ENCODE peak calls at places on chromosome 18, in seven cellular contexts. U, Z, Q, K, R, C and V are unnamed samples.

GRCh38 chr18:39053569-39053968 is 1488.0 kb upstream of the CELF4 start:
- DNase-seq in U (no peak), Z (no peak), Q (no peak), R (no peak), K (no peak), C (no peak), V (no peak)

GRCh38 chr18:48565105-48565504 is 26.3 kb downstream of the CTIF start:
- DNase-seq in Z (no peak), K (no peak), Q (no peak), C (no peak), U (no peak), R (no peak), V (no peak)

GRCh38 chr18:72675394-72675793 is 131.3 kb upstream of the CBLN2 start:
- DNase-seq in U (no peak), K (no peak), Z (no peak), R (no peak), C (peak; percentile 19), Q (no peak), V (no peak)

GRCh38 chr18:68623342-68623741 is 91.6 kb downstream of the TMX3 start:
- DNase-seq in U (no peak), Z (peak; percentile 54), K (peak; percentile 13), Q (peak; percentile 60), R (no peak), C (peak; percentile 74), V (peak; percentile 49)

GRCh38 chr18:39494211-39494896 is 1928.8 kb upstream of the CELF4 start:
- DNase-seq in U (no peak), R (no peak), K (no peak), Z (no peak), Q (no peak), C (no peak), V (no peak)

GRCh38 chr18:34033968-34034367 is 190.7 kb downstream of the NOL4 start:
- DNase-seq in K (no peak), Z (no peak), Q (no peak), C (no peak), U (no peak), R (no peak), V (no peak)

GRCh38 chr18:6741290-6741689 is 11.8 kb downstream of the ARHGAP28 start:
- DNase-seq in C (peak; percentile 98), R (no peak), Z (no peak), U (no peak), Q (no peak), K (peak; percentile 20), V (no peak)

GRCh38 chr18:63157293-63158011 is 162.1 kb downstream of the BCL2 start:
- DNase-seq in Q (no peak), K (no peak), U (no peak), C (no peak), Z (no peak), R (no peak), V (no peak)

GRCh38 chr18:30522288-30522929 is 520.1 kb downstream of the DSC3 start:
- DNase-seq in Z (no peak), C (no peak), K (no peak), R (no peak), U (no peak), Q (no peak), V (no peak)

GRCh38 chr18:7617738-7618422 is 50.8 kb downstream of the PTPRM start:
- DNase-seq in C (peak; percentile 98), U (no peak), Z (no peak), K (no peak), R (no peak), Q (no peak), V (no peak)

GRCh38 chr18:40366521-40366920 is 1588.5 kb upstream of the PIK3C3 start:
- DNase-seq in C (no peak), U (no peak), Z (no peak), R (no peak), Q (no peak), K (no peak), V (no peak)

DNA sequence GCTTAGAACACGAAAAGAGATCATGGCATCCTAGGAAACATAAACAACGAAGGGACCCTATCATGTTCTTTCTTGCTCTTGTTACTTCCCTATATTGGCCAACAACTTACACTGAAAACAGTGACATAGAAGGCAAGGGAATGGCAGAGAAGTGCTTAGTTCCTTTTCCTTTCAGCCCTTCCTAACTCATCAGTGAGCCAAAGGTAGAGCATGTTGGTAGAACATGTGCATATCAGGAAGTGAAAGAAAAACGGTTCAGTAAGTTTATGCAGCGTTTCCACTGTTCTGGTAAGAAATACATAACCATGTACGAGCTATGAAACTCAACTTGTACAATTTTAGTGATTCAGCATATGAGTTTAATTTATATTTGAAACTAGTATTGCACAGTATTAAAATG is 21.7 kb downstream of the AKAIN1 start:
- DNase-seq in R (no peak), C (no peak), Z (peak; percentile 18), Q (no peak), K (no peak), U (no peak), V (peak; percentile 45)
- TF ChIP-seq CTCF in R (no peak), C (no peak), Z (no peak), Q (no peak), K (no peak), U (no peak), V (no peak)

GRCh38 chr18:75314117-75314516 is 103.5 kb downstream of the TSHZ1 start:
- DNase-seq in Q (no peak), K (no peak), Z (no peak), R (no peak), U (no peak), C (no peak), V (no peak)
- TF ChIP-seq CTCF in Q (no peak), K (no peak), Z (no peak), R (peak; percentile 22), U (no peak), C (no peak), V (no peak)

GRCh38 chr18:11852048-11852341 is 782 bp downstream of the CHMP1B start:
- DNase-seq in Z (no peak), U (no peak), K (no peak), R (no peak), C (no peak), Q (no peak), V (no peak)

GRCh38 chr18:11850821-11851155 is 425 bp upstream of the CHMP1B start:
- DNase-seq in Z (no peak), K (no peak), U (no peak), R (no peak), C (peak; percentile 79), Q (no peak), V (no peak)

GRCh38 chr18:11849279-11849678 is 1.9 kb upstream of the CHMP1B start:
- DNase-seq in Q (no peak), Z (no peak), R (no peak), U (no peak), K (no peak), C (no peak), V (no peak)

GRCh38 chr18:11851156-11852047 is at the start of gene CHMP1B:
- DNase-seq in Q (peak; percentile 96), R (peak; percentile 98), C (peak; percentile 97), U (peak; percentile 99), K (peak; percentile 99), Z (peak; percentile 98), V (peak; percentile 100)

DNA sequence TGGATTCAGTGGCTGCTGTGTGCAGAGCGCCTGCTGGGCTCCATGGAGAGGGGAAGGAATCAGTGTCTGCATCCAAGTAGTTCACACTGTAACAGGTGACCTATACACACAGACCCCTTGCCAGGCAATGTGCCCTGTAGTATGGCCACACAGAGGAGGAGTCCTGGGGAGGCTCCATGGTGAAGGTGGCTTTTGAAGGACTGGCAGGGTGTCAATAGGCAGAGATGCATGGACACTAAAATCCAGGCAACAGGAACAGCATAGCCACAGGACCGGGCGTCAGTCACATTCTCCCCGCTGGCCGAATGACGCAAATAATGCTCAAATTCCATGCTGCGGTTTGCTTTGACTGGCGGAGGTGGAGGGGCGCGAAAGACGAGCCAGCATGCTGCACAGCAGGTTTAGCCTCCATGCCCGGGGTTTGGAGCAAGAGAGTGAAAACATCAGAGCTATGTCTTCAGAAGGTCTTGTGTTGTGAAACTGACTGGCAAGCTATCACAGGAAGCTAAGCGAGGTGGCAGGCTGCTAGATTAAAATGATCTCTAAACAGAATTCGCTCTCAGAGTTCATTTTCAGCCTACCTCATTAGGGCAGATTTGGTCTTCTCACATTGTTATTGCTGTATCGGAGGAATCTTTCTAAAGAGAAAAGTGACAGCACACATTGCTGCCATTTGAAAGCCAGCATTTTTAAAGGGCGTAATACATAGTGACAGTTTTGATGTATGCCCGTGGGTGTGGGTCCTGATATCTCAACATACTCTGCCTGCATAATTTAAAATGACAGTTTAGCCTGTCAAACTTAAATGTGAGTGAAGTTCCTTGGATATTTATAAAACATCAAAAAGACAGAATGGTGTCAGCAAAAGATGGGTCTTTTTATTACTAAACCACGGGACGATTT is 1.1 kb upstream of the CHMP1B start:
- DNase-seq in K (peak; percentile 86), C (peak; percentile 98), Q (peak; percentile 79), Z (peak; percentile 75), R (no peak), U (peak; percentile 80), V (peak; percentile 66)
- TF ChIP-seq CTCF in K (no peak), C (no peak), Q (no peak), Z (no peak), R (no peak), U (no peak), V (no peak)

DNA sequence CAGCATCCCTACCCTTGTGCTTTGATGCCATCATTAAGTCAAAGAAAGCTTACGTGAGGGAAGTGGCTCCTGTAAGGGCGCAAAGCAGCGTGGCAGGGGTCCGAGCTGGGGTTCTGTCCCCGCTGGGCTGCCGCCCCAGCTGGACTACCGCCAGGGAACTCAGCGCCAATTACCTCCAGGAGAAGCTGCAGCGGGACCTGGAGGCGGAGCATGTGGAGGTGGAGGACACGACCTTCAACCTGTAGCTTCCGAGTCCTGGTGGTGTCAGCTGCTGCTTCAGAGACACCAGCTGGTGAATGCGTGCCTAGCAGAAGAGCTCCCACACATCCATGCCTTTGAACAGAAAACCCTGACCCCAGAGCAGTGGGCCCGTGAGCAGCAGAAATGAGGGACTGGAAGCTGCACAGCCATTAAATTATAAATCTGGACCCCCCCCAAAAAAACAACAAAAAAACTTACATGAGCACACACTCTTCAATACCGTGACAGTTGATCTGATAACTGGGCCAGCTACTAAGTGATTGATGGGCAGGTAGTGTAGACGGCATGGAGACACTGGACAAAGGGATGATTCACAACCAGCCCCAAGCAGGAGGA is 20.1 kb upstream of the YES1 start:
- DNase-seq in U (no peak), Z (peak; percentile 31), C (no peak), K (no peak), R (no peak), Q (peak; percentile 23), V (peak; percentile 24)
- TF ChIP-seq CTCF in U (no peak), Z (no peak), C (no peak), K (no peak), R (peak; percentile 33), Q (no peak), V (peak; percentile 22)

GRCh38 chr18:21052385-21052784 is 59.2 kb downstream of the ROCK1 start:
- DNase-seq in R (no peak), K (no peak), Q (no peak), C (no peak), U (no peak), Z (no peak), V (no peak)
- TF ChIP-seq CTCF in R (no peak), K (no peak), Q (no peak), C (no peak), U (no peak), Z (no peak), V (no peak)